ENCODE peak calls at places on chromosomes 7 and 10, in five cellular contexts. One of them, this sample, is unnamed.

GRCh38 chr10:132313865-132314264 is 6.1 kb upstream of the STK32C start:
- DNase-seq in stomach: no peak
- DNase-seq in AG10803: no peak
- DNase-seq in heart left ventricle: peak; percentile 7
- DNase-seq in testis: no peak
- DNase-seq in this sample: no peak

GRCh38 chr7:137127058-137127457 is 216.5 kb downstream of the PTN start:
- DNase-seq in AG10803: no peak
- DNase-seq in testis: no peak
- DNase-seq in stomach: no peak
- DNase-seq in heart left ventricle: no peak
- DNase-seq in this sample: no peak

GRCh38 chr10:59926086-59926485 is 19.7 kb upstream of the CCDC6 start:
- DNase-seq in heart left ventricle: no peak
- DNase-seq in AG10803: no peak
- DNase-seq in testis: no peak
- DNase-seq in stomach: no peak
- DNase-seq in this sample: no peak

GRCh38 chr7:112938895-112939588 is 147.6 kb downstream of the GPR85 start:
- DNase-seq in stomach: no peak
- DNase-seq in testis: peak; percentile 56
- DNase-seq in heart left ventricle: peak; percentile 36
- DNase-seq in AG10803: peak; percentile 47
- DNase-seq in this sample: no peak

GRCh38 chr7:111803015-111803758 is 240.9 kb upstream of the IMMP2L start:
- DNase-seq in testis: no peak
- DNase-seq in stomach: no peak
- DNase-seq in heart left ventricle: no peak
- DNase-seq in AG10803: peak; percentile 50
- DNase-seq in this sample: no peak

GRCh38 chr7:153320728-153321127 is 561.2 kb downstream of the ACTR3B start:
- DNase-seq in AG10803: no peak
- DNase-seq in stomach: no peak
- DNase-seq in testis: no peak
- DNase-seq in heart left ventricle: no peak
- DNase-seq in this sample: no peak

GRCh38 chr7:134565643-134566136 is 16.8 kb downstream of the AKR1B15 start:
- DNase-seq in stomach: no peak
- DNase-seq in testis: peak; percentile 44
- DNase-seq in AG10803: peak; percentile 58
- DNase-seq in heart left ventricle: no peak
- DNase-seq in this sample: peak; percentile 40

GRCh38 chr7:27129729-27130539 is 623 bp downstream of the HOXA4 start:
- DNase-seq in AG10803: peak; percentile 37
- DNase-seq in heart left ventricle: no peak
- DNase-seq in testis: peak; percentile 14
- DNase-seq in stomach: no peak
- DNase-seq in this sample: no peak

GRCh38 chr7:28708458-28708951 is 249.6 kb downstream of the TRIL start:
- DNase-seq in stomach: no peak
- DNase-seq in heart left ventricle: no peak
- DNase-seq in AG10803: no peak
- DNase-seq in testis: no peak
- DNase-seq in this sample: no peak

GRCh38 chr10:77036993-77037734 is 600.4 kb downstream of the KCNMA1 start:
- DNase-seq in stomach: no peak
- DNase-seq in heart left ventricle: no peak
- DNase-seq in AG10803: no peak
- DNase-seq in testis: no peak
- DNase-seq in this sample: no peak

GRCh38 chr7:140007051-140007690 is 55.6 kb downstream of the PARP12 start:
- DNase-seq in heart left ventricle: no peak
- DNase-seq in testis: no peak
- DNase-seq in AG10803: no peak
- DNase-seq in stomach: no peak
- DNase-seq in this sample: no peak

GRCh38 chr7:158557441-158557755 is 30.2 kb downstream of the PTPRN2 start:
- DNase-seq in stomach: no peak
- DNase-seq in heart left ventricle: no peak
- DNase-seq in AG10803: no peak
- DNase-seq in testis: no peak
- DNase-seq in this sample: no peak

GRCh38 chr10:26840938-26841732 is 19.6 kb downstream of the ABI1 start:
- DNase-seq in AG10803: peak; percentile 40
- DNase-seq in heart left ventricle: no peak
- DNase-seq in stomach: no peak
- DNase-seq in testis: no peak
- DNase-seq in this sample: no peak

GRCh38 chr10:109247819-109248218 is 675.5 kb downstream of the XPNPEP1 start:
- DNase-seq in testis: no peak
- DNase-seq in stomach: no peak
- DNase-seq in heart left ventricle: no peak
- DNase-seq in AG10803: no peak
- DNase-seq in this sample: no peak

GRCh38 chr7:34190299-34190698 is 285.0 kb downstream of the BMPER start:
- DNase-seq in stomach: no peak
- DNase-seq in testis: no peak
- DNase-seq in AG10803: peak; percentile 11
- DNase-seq in heart left ventricle: peak; percentile 78
- DNase-seq in this sample: no peak

GRCh38 chr7:34191041-34191440 is 285.7 kb downstream of the BMPER start:
- DNase-seq in AG10803: no peak
- DNase-seq in testis: no peak
- DNase-seq in heart left ventricle: no peak
- DNase-seq in stomach: no peak
- DNase-seq in this sample: no peak

GRCh38 chr7:34191766-34192550 is 286.6 kb downstream of the BMPER start:
- DNase-seq in stomach: no peak
- DNase-seq in heart left ventricle: no peak
- DNase-seq in AG10803: peak; percentile 21
- DNase-seq in testis: no peak
- DNase-seq in this sample: no peak

GRCh38 chr7:34184466-34184865 is 279.1 kb downstream of the BMPER start:
- DNase-seq in testis: no peak
- DNase-seq in stomach: no peak
- DNase-seq in heart left ventricle: no peak
- DNase-seq in AG10803: peak; percentile 43
- DNase-seq in this sample: peak; percentile 26

DNA sequence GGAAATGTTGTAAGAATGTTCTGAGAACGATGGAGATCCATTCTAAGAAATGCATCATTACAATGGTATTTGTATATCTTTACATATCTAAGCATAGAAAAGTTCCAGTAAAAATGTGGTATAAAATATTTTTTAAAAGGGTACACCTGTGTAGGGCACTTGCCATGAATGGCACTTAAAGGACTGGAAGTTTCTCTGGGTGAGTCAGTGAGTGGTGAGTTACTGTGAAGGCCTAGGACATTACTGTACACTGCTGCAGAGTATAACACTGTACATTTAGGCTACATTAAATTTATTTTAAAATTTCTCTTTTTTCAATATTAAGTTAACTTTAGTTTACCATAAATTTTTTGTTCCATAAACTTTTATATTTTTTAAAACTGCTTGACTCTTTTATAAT is 282.6 kb downstream of the BMPER start:
- DNase-seq in stomach: no peak
- DNase-seq in AG10803: no peak
- DNase-seq in heart left ventricle: no peak
- DNase-seq in testis: no peak
- DNase-seq in this sample: peak; percentile 21
- H3K4me3 ChIP-seq in stomach: no peak overlapping the region
- H3K4me3 ChIP-seq in AG10803: no peak overlapping the region
- H3K4me3 ChIP-seq in heart left ventricle: no peak overlapping the region
- H3K4me3 ChIP-seq in testis: no peak overlapping the region
- H3K4me3 ChIP-seq in this sample: no peak overlapping the region

DNA sequence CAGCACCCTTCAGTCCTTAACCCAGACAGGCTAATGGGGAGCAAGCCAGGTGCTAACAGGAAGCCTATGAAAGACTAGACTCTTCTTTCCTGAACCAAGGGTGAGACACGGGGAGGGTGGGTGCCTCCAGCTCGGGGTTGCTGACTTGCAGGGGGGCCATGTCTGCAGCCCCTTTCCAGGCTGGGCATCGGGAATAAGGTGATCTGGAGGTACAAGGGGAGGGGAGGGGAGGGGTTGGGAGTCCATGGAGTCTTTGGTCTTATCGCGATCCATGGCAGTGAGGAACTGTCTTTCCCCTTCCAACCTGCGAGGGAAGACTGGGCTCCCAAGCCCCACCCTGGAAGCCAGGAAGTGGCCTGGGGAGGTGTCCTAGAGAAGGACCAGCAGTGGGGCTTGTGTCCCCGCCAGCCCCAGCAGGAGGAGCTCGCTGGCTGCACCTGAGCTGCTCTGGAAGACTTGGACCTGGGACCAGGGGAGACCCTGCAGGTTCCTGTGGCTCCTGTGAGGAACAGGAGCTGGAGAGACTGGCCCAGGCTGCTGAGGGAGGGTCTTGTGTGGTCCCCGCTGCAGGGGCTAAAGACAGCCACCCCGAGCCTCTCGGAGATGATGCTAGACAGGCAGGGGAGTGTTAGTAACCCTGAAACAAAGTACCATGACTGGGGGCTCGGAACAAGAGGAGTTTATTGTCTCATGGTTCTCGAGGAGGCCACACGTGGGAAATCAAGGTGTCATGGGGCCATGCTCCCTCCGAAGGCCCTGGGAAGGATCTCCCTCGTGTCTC is 348.1 kb downstream of the GLRX3 start:
- DNase-seq in testis: no peak
- DNase-seq in AG10803: no peak
- DNase-seq in stomach: no peak
- DNase-seq in heart left ventricle: no peak
- DNase-seq in this sample: no peak
- TF ChIP-seq CTCF in testis: no peak
- TF ChIP-seq CTCF in AG10803: no peak
- TF ChIP-seq CTCF in stomach: no peak
- TF ChIP-seq CTCF in heart left ventricle: no peak
- TF ChIP-seq CTCF in this sample: no peak

GRCh38 chr10:5944389-5945202 is 32.7 kb downstream of the IL15RA start:
- DNase-seq in testis: peak; percentile 84
- DNase-seq in heart left ventricle: peak; percentile 89
- DNase-seq in stomach: peak; percentile 91
- DNase-seq in AG10803: peak; percentile 100
- DNase-seq in this sample: peak; percentile 99
- H3K4me3 ChIP-seq in testis: no peak overlapping the region
- H3K4me3 ChIP-seq in heart left ventricle: peak overlapping the region; percentile 45
- H3K4me3 ChIP-seq in stomach: peak overlapping the region; percentile 40
- H3K4me3 ChIP-seq in AG10803: peak overlapping the region; percentile 52
- H3K4me3 ChIP-seq in this sample: no peak overlapping the region

GRCh38 chr7:125061776-125062397 is 132.3 kb upstream of the POT1 start:
- DNase-seq in heart left ventricle: no peak
- DNase-seq in AG10803: no peak
- DNase-seq in stomach: no peak
- DNase-seq in testis: no peak
- DNase-seq in this sample: peak; percentile 9

GRCh38 chr7:125055376-125055775 is 125.8 kb upstream of the POT1 start:
- DNase-seq in stomach: no peak
- DNase-seq in testis: no peak
- DNase-seq in heart left ventricle: no peak
- DNase-seq in AG10803: no peak
- DNase-seq in this sample: no peak

GRCh38 chr7:125065546-125065945 is 135.9 kb upstream of the POT1 start:
- DNase-seq in AG10803: no peak
- DNase-seq in heart left ventricle: no peak
- DNase-seq in stomach: no peak
- DNase-seq in testis: no peak
- DNase-seq in this sample: no peak

GRCh38 chr7:125057974-125058373 is 128.3 kb upstream of the POT1 start:
- DNase-seq in AG10803: no peak
- DNase-seq in testis: no peak
- DNase-seq in heart left ventricle: no peak
- DNase-seq in stomach: no peak
- DNase-seq in this sample: no peak

GRCh38 chr7:125059861-125060456 is 130.3 kb upstream of the POT1 start:
- DNase-seq in testis: no peak
- DNase-seq in stomach: no peak
- DNase-seq in heart left ventricle: no peak
- DNase-seq in AG10803: peak; percentile 0
- DNase-seq in this sample: no peak
- TF ChIP-seq CTCF in testis: no peak
- TF ChIP-seq CTCF in stomach: no peak
- TF ChIP-seq CTCF in heart left ventricle: peak; percentile 33
- TF ChIP-seq CTCF in AG10803: peak; percentile 43
- TF ChIP-seq CTCF in this sample: no peak

DNA sequence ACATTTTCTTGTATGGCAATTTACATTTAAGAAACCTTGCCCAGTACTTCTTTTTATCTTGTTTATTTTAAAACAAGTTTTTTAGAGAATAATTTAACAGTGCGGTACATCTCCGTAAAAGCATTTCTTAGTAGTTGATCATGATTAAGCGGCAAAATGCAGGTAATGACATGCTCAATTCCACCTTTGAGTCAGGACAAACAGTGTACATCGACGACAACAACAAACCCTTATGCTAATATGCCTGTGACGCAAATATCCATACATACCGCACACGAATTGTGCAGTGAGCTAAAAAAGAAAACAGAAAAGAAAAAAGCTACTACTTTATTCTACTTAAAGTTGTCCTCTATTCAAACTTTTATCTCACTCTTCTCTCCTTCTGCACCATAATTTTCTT is 1.9 kb downstream of the MAGI2 start:
- DNase-seq in heart left ventricle: no peak
- DNase-seq in AG10803: no peak
- DNase-seq in stomach: no peak
- DNase-seq in testis: no peak
- DNase-seq in this sample: no peak
- H3K4me3 ChIP-seq in heart left ventricle: peak overlapping the region; percentile 73
- H3K4me3 ChIP-seq in AG10803: peak overlapping the region; percentile 85
- H3K4me3 ChIP-seq in stomach: peak overlapping the region; percentile 62
- H3K4me3 ChIP-seq in testis: peak overlapping the region; percentile 78
- H3K4me3 ChIP-seq in this sample: peak overlapping the region; percentile 90

DNA sequence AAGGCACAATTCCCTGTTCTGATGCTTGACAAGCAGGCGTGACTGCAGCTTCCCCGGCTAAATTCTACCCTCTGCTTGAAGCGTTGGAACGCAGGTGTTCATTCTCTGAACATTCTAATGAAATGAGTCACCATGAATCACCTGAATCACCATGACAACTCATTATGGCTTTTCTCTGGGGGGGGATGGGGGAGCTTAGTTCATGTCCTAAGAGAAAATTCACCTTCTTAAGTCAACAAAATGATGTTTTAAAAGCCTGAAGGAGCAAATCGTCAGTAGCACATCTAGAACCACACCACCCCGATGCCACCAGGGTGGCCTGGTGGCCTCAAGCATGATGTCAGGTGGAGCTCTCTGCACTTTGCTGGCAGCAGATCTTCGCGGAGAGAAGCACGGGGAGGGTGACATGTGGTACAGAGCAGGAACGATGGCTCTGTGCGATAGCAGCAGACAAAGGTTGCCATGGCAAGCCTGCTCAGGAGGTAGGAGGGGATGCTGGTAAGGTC is 33.8 kb downstream of the DDC start:
- DNase-seq in AG10803: no peak
- DNase-seq in heart left ventricle: no peak
- DNase-seq in stomach: no peak
- DNase-seq in testis: no peak
- DNase-seq in this sample: no peak
- TF ChIP-seq CTCF in AG10803: no peak
- TF ChIP-seq CTCF in heart left ventricle: no peak
- TF ChIP-seq CTCF in stomach: no peak
- TF ChIP-seq CTCF in testis: no peak
- TF ChIP-seq CTCF in this sample: no peak

GRCh38 chr7:94160719-94161435 is 156.7 kb upstream of the BET1 start:
- DNase-seq in testis: no peak
- DNase-seq in heart left ventricle: no peak
- DNase-seq in AG10803: no peak
- DNase-seq in stomach: no peak
- DNase-seq in this sample: no peak
- H3K4me3 ChIP-seq in testis: no peak overlapping the region
- H3K4me3 ChIP-seq in heart left ventricle: no peak overlapping the region
- H3K4me3 ChIP-seq in AG10803: no peak overlapping the region
- H3K4me3 ChIP-seq in stomach: no peak overlapping the region
- H3K4me3 ChIP-seq in this sample: no peak overlapping the region

GRCh38 chr10:131061221-131061620 is 250.3 kb downstream of the TCERG1L start:
- DNase-seq in stomach: no peak
- DNase-seq in AG10803: no peak
- DNase-seq in heart left ventricle: no peak
- DNase-seq in testis: no peak
- DNase-seq in this sample: no peak
- TF ChIP-seq CTCF in stomach: no peak
- TF ChIP-seq CTCF in AG10803: no peak
- TF ChIP-seq CTCF in heart left ventricle: no peak
- TF ChIP-seq CTCF in testis: no peak
- TF ChIP-seq CTCF in this sample: no peak